ENCODE peak calls at places on chromosomes 11 and 22, in five cellular contexts. A, X, D, J and U are unnamed samples.

GRCh38 chr22:39498368-39498767 is 3.7 kb upstream of the MIEF1 start:
- DNase-seq in X (no peak), J (no peak), A (peak), D (no peak), U (no peak)

GRCh38 chr22:47178339-47178738 is 415.9 kb downstream of the TBC1D22A start:
- DNase-seq in J (no peak), X (no peak), A (no peak), D (no peak), U (peak)

GRCh38 chr11:116232364-116232801 is 540.4 kb downstream of the BUD13 start:
- DNase-seq in X (peak), A (no peak), J (peak), D (no peak), U (no peak)

GRCh38 chr11:134858783-134859480 is 446.9 kb upstream of the B3GAT1 start:
- DNase-seq in D (no peak), J (no peak), A (no peak), X (no peak), U (peak)

GRCh38 chr11:48091426-48092102 is 111.2 kb downstream of the PTPRJ start:
- DNase-seq in A (no peak), X (no peak), J (no peak), D (no peak), U (no peak)

GRCh38 chr11:81470446-81470845 is 1263.2 kb downstream of the FAM181B start:
- DNase-seq in J (no peak), A (no peak), D (no peak), X (no peak), U (no peak)

GRCh38 chr11:72834905-72835304 is 20.7 kb downstream of the ATG16L2 start:
- DNase-seq in X (no peak), A (peak), J (no peak), D (peak), U (peak)

GRCh38 chr11:62544521-62545436 is 1.8 kb downstream of the AHNAK start:
- DNase-seq in D (peak), X (no peak), J (no peak), A (peak), U (no peak)